ENCODE peak calls at places on chromosomes 3 and 15, in nine cellular contexts. One of them, this sample, is unnamed.

GRCh38 chr3:61927332-61927731 is 366.0 kb downstream of the PTPRG start:
- DNase-seq in Peyer's patch: no peak
- DNase-seq in WTC11: no peak
- DNase-seq in stomach: no peak
- DNase-seq in prostate gland: no peak
- DNase-seq in GM20000: no peak
- DNase-seq in NB4: no peak
- DNase-seq in mammary epithelial cell: peak
- DNase-seq in B cell: no peak
- DNase-seq in this sample: peak

GRCh38 chr15:31346367-31347066 is 19.9 kb downstream of the KLF13 start:
- DNase-seq in Peyer's patch: peak
- DNase-seq in NB4: no peak
- DNase-seq in B cell: peak
- DNase-seq in stomach: no peak
- DNase-seq in prostate gland: no peak
- DNase-seq in WTC11: no peak
- DNase-seq in GM20000: peak
- DNase-seq in mammary epithelial cell: no peak
- DNase-seq in this sample: no peak

GRCh38 chr3:73432021-73432722 is 192.6 kb downstream of the PDZRN3 start:
- DNase-seq in NB4: peak
- DNase-seq in Peyer's patch: no peak
- DNase-seq in stomach: no peak
- DNase-seq in prostate gland: no peak
- DNase-seq in mammary epithelial cell: peak
- DNase-seq in B cell: no peak
- DNase-seq in GM20000: peak
- DNase-seq in WTC11: no peak
- DNase-seq in this sample: peak

GRCh38 chr15:67531379-67532059 is 10.6 kb downstream of the C15orf61 start:
- DNase-seq in WTC11: no peak
- DNase-seq in Peyer's patch: no peak
- DNase-seq in GM20000: no peak
- DNase-seq in B cell: no peak
- DNase-seq in stomach: no peak
- DNase-seq in NB4: peak
- DNase-seq in mammary epithelial cell: peak
- DNase-seq in prostate gland: no peak
- DNase-seq in this sample: no peak

GRCh38 chr3:46564190-46565112 is 1.7 kb downstream of the LRRC2 start:
- DNase-seq in stomach: no peak
- DNase-seq in mammary epithelial cell: no peak
- DNase-seq in B cell: no peak
- DNase-seq in WTC11: no peak
- DNase-seq in GM20000: no peak
- DNase-seq in prostate gland: no peak
- DNase-seq in Peyer's patch: no peak
- DNase-seq in NB4: no peak
- DNase-seq in this sample: no peak

GRCh38 chr3:52298147-52299098 is 10.8 kb downstream of the GLYCTK start:
- DNase-seq in stomach: no peak
- DNase-seq in Peyer's patch: no peak
- DNase-seq in WTC11: peak
- DNase-seq in prostate gland: no peak
- DNase-seq in NB4: no peak
- DNase-seq in GM20000: no peak
- DNase-seq in mammary epithelial cell: no peak
- DNase-seq in B cell: no peak
- DNase-seq in this sample: no peak

GRCh38 chr3:122268257-122269024 is 56.6 kb upstream of the CSTA start:
- DNase-seq in prostate gland: no peak
- DNase-seq in Peyer's patch: no peak
- DNase-seq in NB4: peak
- DNase-seq in B cell: no peak
- DNase-seq in GM20000: peak
- DNase-seq in stomach: no peak
- DNase-seq in mammary epithelial cell: no peak
- DNase-seq in WTC11: no peak
- DNase-seq in this sample: no peak

GRCh38 chr15:51869074-51869425 is 39.6 kb downstream of the TMOD3 start:
- DNase-seq in B cell: no peak
- DNase-seq in GM20000: no peak
- DNase-seq in mammary epithelial cell: peak
- DNase-seq in prostate gland: no peak
- DNase-seq in NB4: no peak
- DNase-seq in WTC11: no peak
- DNase-seq in Peyer's patch: peak
- DNase-seq in stomach: no peak
- DNase-seq in this sample: peak

GRCh38 chr3:186070996-186071395 is 37.9 kb downstream of the ETV5 start:
- DNase-seq in WTC11: no peak
- DNase-seq in stomach: no peak
- DNase-seq in prostate gland: no peak
- DNase-seq in mammary epithelial cell: no peak
- DNase-seq in Peyer's patch: no peak
- DNase-seq in B cell: no peak
- DNase-seq in GM20000: no peak
- DNase-seq in NB4: no peak
- DNase-seq in this sample: no peak

GRCh38 chr15:29067949-29068348 is 182.2 kb downstream of the APBA2 start:
- DNase-seq in prostate gland: no peak
- DNase-seq in GM20000: no peak
- DNase-seq in mammary epithelial cell: no peak
- DNase-seq in B cell: no peak
- DNase-seq in Peyer's patch: no peak
- DNase-seq in WTC11: no peak
- DNase-seq in stomach: no peak
- DNase-seq in NB4: no peak
- DNase-seq in this sample: no peak

GRCh38 chr3:190013943-190014924 is 106.5 kb downstream of the P3H2 start:
- DNase-seq in mammary epithelial cell: no peak
- DNase-seq in Peyer's patch: no peak
- DNase-seq in B cell: no peak
- DNase-seq in NB4: no peak
- DNase-seq in WTC11: no peak
- DNase-seq in prostate gland: no peak
- DNase-seq in stomach: no peak
- DNase-seq in GM20000: no peak
- DNase-seq in this sample: no peak

DNA sequence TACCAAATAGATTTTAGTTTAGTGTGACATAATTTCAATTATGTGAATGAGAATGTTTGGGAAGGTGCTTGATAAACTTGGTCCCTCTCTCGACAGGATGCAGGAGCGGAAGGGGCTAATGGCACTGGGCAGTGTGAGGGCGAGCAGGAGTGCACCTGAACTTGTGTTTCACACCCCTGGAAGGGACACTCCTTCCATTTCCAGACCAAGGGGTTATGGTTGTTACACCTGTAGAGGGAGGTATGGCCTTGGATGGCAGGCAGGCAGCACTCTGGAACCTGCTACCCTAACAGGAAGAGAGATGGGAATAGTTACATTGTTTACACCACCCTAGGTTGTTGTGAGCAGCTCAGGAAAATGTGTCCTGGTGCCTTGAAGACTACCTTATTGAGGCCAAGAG is 22.1 kb downstream of the SYNM start:
- DNase-seq in prostate gland: no peak
- DNase-seq in mammary epithelial cell: no peak
- DNase-seq in stomach: no peak
- DNase-seq in GM20000: no peak
- DNase-seq in B cell: no peak
- DNase-seq in WTC11: no peak
- DNase-seq in Peyer's patch: no peak
- DNase-seq in NB4: no peak
- DNase-seq in this sample: no peak
- TF ChIP-seq CTCF in prostate gland: no peak
- TF ChIP-seq CTCF in mammary epithelial cell: no peak
- TF ChIP-seq CTCF in stomach: no peak
- TF ChIP-seq CTCF in GM20000: no peak
- TF ChIP-seq CTCF in B cell: no peak
- TF ChIP-seq CTCF in WTC11: no peak
- TF ChIP-seq CTCF in Peyer's patch: no peak
- TF ChIP-seq CTCF in NB4: no peak
- TF ChIP-seq CTCF in this sample: no peak

DNA sequence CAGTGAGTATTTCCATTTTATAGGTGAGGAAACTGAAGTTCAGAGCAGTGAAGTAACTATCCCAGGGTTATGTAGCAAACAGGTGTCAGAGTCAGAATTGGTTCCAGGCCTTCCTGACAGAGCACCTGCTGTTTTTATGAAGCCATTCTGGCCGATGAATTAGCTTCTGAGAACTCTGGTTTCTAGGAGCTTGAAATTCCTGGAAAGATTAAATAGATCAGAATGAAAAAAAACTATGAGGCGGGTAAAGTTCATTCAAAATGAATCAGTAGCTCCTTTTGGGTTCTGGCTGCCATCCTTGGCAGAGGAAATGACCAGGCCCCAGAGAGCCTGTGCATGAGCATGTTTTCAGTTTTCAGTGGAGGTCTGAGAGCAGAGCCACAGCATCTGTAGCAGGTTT is 59.3 kb upstream of the CFAP161 start:
- DNase-seq in mammary epithelial cell: no peak
- DNase-seq in Peyer's patch: no peak
- DNase-seq in prostate gland: no peak
- DNase-seq in NB4: no peak
- DNase-seq in WTC11: no peak
- DNase-seq in stomach: no peak
- DNase-seq in GM20000: no peak
- DNase-seq in B cell: no peak
- DNase-seq in this sample: no peak
- TF ChIP-seq CTCF in mammary epithelial cell: no peak
- TF ChIP-seq CTCF in Peyer's patch: no peak
- TF ChIP-seq CTCF in prostate gland: no peak
- TF ChIP-seq CTCF in NB4: no peak
- TF ChIP-seq CTCF in WTC11: no peak
- TF ChIP-seq CTCF in stomach: no peak
- TF ChIP-seq CTCF in GM20000: no peak
- TF ChIP-seq CTCF in B cell: no peak
- TF ChIP-seq CTCF in this sample: no peak

GRCh38 chr3:66038384-66038725 is 363 bp downstream of the MAGI1 start:
- DNase-seq in Peyer's patch: peak
- DNase-seq in stomach: no peak
- DNase-seq in NB4: no peak
- DNase-seq in GM20000: no peak
- DNase-seq in prostate gland: no peak
- DNase-seq in mammary epithelial cell: no peak
- DNase-seq in WTC11: no peak
- DNase-seq in B cell: no peak
- DNase-seq in this sample: no peak

GRCh38 chr3:66037986-66038369 is 740 bp downstream of the MAGI1 start:
- DNase-seq in NB4: no peak
- DNase-seq in WTC11: peak
- DNase-seq in GM20000: peak
- DNase-seq in prostate gland: no peak
- DNase-seq in B cell: no peak
- DNase-seq in mammary epithelial cell: peak
- DNase-seq in stomach: no peak
- DNase-seq in Peyer's patch: peak
- DNase-seq in this sample: no peak

GRCh38 chr3:66038726-66039589 is at the start of gene MAGI1:
- DNase-seq in GM20000: peak
- DNase-seq in mammary epithelial cell: peak
- DNase-seq in NB4: peak
- DNase-seq in stomach: peak
- DNase-seq in WTC11: peak
- DNase-seq in B cell: no peak
- DNase-seq in Peyer's patch: peak
- DNase-seq in prostate gland: peak
- DNase-seq in this sample: peak

GRCh38 chr3:66041116-66041515 is 2.4 kb upstream of the MAGI1 start:
- DNase-seq in B cell: no peak
- DNase-seq in GM20000: no peak
- DNase-seq in prostate gland: no peak
- DNase-seq in Peyer's patch: no peak
- DNase-seq in stomach: no peak
- DNase-seq in mammary epithelial cell: no peak
- DNase-seq in WTC11: no peak
- DNase-seq in NB4: no peak
- DNase-seq in this sample: peak

DNA sequence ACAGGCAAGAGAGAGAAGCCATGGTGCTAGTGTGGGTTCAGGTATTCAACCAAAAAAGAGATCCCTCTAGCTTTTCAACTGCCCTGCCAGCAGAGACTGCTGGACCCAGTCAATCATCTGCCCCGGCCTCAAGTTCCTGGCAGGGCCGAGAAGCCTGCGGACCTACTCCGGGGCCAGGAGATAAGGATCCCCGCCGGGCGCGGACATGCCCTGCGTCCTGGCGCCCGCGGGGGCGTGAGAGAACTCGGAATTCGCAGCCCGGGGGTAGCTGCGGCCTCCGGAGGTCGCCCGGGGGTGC is 821 bp upstream of the MAGI1 start:
- DNase-seq in WTC11: peak
- DNase-seq in GM20000: peak
- DNase-seq in prostate gland: no peak
- DNase-seq in mammary epithelial cell: peak
- DNase-seq in stomach: peak
- DNase-seq in Peyer's patch: peak
- DNase-seq in B cell: no peak
- DNase-seq in NB4: no peak
- DNase-seq in this sample: no peak
- TF ChIP-seq CTCF in WTC11: no peak
- TF ChIP-seq CTCF in GM20000: no peak
- TF ChIP-seq CTCF in prostate gland: no peak
- TF ChIP-seq CTCF in mammary epithelial cell: no peak
- TF ChIP-seq CTCF in stomach: no peak
- TF ChIP-seq CTCF in Peyer's patch: no peak
- TF ChIP-seq CTCF in B cell: no peak
- TF ChIP-seq CTCF in NB4: no peak
- TF ChIP-seq CTCF in this sample: no peak

GRCh38 chr15:100937171-100937570 is 18.0 kb downstream of the LRRK1 start:
- DNase-seq in WTC11: no peak
- DNase-seq in GM20000: no peak
- DNase-seq in prostate gland: no peak
- DNase-seq in Peyer's patch: no peak
- DNase-seq in NB4: peak
- DNase-seq in stomach: no peak
- DNase-seq in B cell: no peak
- DNase-seq in mammary epithelial cell: no peak
- DNase-seq in this sample: no peak

GRCh38 chr15:100931143-100931890 is 12.2 kb downstream of the LRRK1 start:
- DNase-seq in WTC11: no peak
- DNase-seq in Peyer's patch: no peak
- DNase-seq in mammary epithelial cell: no peak
- DNase-seq in stomach: no peak
- DNase-seq in B cell: no peak
- DNase-seq in prostate gland: no peak
- DNase-seq in NB4: no peak
- DNase-seq in GM20000: peak
- DNase-seq in this sample: no peak

GRCh38 chr15:100934166-100934565 is 15.0 kb downstream of the LRRK1 start:
- DNase-seq in NB4: no peak
- DNase-seq in B cell: no peak
- DNase-seq in prostate gland: no peak
- DNase-seq in WTC11: no peak
- DNase-seq in GM20000: no peak
- DNase-seq in mammary epithelial cell: no peak
- DNase-seq in Peyer's patch: no peak
- DNase-seq in stomach: no peak
- DNase-seq in this sample: no peak

GRCh38 chr15:100932676-100933348 is 13.7 kb downstream of the LRRK1 start:
- DNase-seq in prostate gland: no peak
- DNase-seq in WTC11: no peak
- DNase-seq in B cell: no peak
- DNase-seq in mammary epithelial cell: no peak
- DNase-seq in stomach: no peak
- DNase-seq in NB4: no peak
- DNase-seq in Peyer's patch: no peak
- DNase-seq in GM20000: no peak
- DNase-seq in this sample: no peak

GRCh38 chr15:100934735-100935134 is 15.6 kb downstream of the LRRK1 start:
- DNase-seq in mammary epithelial cell: no peak
- DNase-seq in GM20000: no peak
- DNase-seq in stomach: no peak
- DNase-seq in NB4: no peak
- DNase-seq in WTC11: no peak
- DNase-seq in prostate gland: no peak
- DNase-seq in B cell: no peak
- DNase-seq in Peyer's patch: no peak
- DNase-seq in this sample: no peak
- TF ChIP-seq CTCF in mammary epithelial cell: no peak
- TF ChIP-seq CTCF in GM20000: no peak
- TF ChIP-seq CTCF in stomach: no peak
- TF ChIP-seq CTCF in NB4: no peak
- TF ChIP-seq CTCF in WTC11: no peak
- TF ChIP-seq CTCF in prostate gland: no peak
- TF ChIP-seq CTCF in B cell: no peak
- TF ChIP-seq CTCF in Peyer's patch: peak
- TF ChIP-seq CTCF in this sample: peak

This sample was measured in astrocyte of the cerebellum.